ENCODE peak calls at places on chromosomes 13 and 19, in seven cellular contexts. One of them, this sample, is unnamed. For H3K4me1, the result is how much of the 10 kb centered on the place peaks cover.

GRCh38 chr19:19064811-19065745 is 1.3 kb downstream of the SLC25A42 start:
- DNase-seq in GM23338: peak
- DNase-seq in K562: peak
- DNase-seq in GM12878: no peak
- DNase-seq in HCT116: no peak
- DNase-seq in HepG2: no peak
- DNase-seq in SK-N-SH: peak
- DNase-seq in this sample: no peak

GRCh38 chr13:30829788-30830637 is 76.1 kb upstream of the MEDAG start:
- DNase-seq in K562: no peak
- DNase-seq in HCT116: no peak
- DNase-seq in HepG2: peak
- DNase-seq in GM12878: no peak
- DNase-seq in SK-N-SH: no peak
- DNase-seq in GM23338: no peak
- DNase-seq in this sample: no peak

GRCh38 chr19:44647144-44647543 is 3.4 kb downstream of the PVR start:
- DNase-seq in HepG2: no peak
- DNase-seq in HCT116: no peak
- DNase-seq in GM12878: no peak
- DNase-seq in SK-N-SH: no peak
- DNase-seq in GM23338: peak
- DNase-seq in K562: no peak
- DNase-seq in this sample: no peak

GRCh38 chr19:36392916-36393673 is 14.1 kb upstream of the ZFP14 start:
- DNase-seq in GM12878: no peak
- DNase-seq in SK-N-SH: no peak
- DNase-seq in K562: no peak
- DNase-seq in GM23338: peak
- DNase-seq in HepG2: no peak
- DNase-seq in HCT116: no peak
- DNase-seq in this sample: no peak

GRCh38 chr19:18021121-18021755 is 13.3 kb downstream of the ARRDC2 start:
- DNase-seq in K562: peak
- DNase-seq in HepG2: no peak
- DNase-seq in HCT116: no peak
- DNase-seq in SK-N-SH: no peak
- DNase-seq in GM12878: no peak
- DNase-seq in GM23338: no peak
- DNase-seq in this sample: no peak

GRCh38 chr19:43462383-43462782 is 3.0 kb downstream of the LYPD3 start:
- DNase-seq in K562: no peak
- DNase-seq in HepG2: no peak
- DNase-seq in GM12878: no peak
- DNase-seq in GM23338: no peak
- DNase-seq in SK-N-SH: no peak
- DNase-seq in HCT116: no peak
- DNase-seq in this sample: no peak

GRCh38 chr19:12737666-12738351 is 512 bp downstream of the GET3 start:
- DNase-seq in K562: no peak
- DNase-seq in GM12878: no peak
- DNase-seq in SK-N-SH: no peak
- DNase-seq in HCT116: no peak
- DNase-seq in GM23338: no peak
- DNase-seq in HepG2: no peak
- DNase-seq in this sample: no peak

GRCh38 chr13:49314344-49314882 is 66.7 kb downstream of the CDADC1 start:
- DNase-seq in HepG2: no peak
- DNase-seq in GM12878: no peak
- DNase-seq in GM23338: no peak
- DNase-seq in SK-N-SH: no peak
- DNase-seq in HCT116: peak
- DNase-seq in K562: no peak
- DNase-seq in this sample: no peak

GRCh38 chr13:110374644-110375370 is 67.7 kb downstream of the COL4A2 start:
- DNase-seq in SK-N-SH: no peak
- DNase-seq in GM23338: no peak
- DNase-seq in HepG2: no peak
- DNase-seq in HCT116: no peak
- DNase-seq in K562: no peak
- DNase-seq in GM12878: no peak
- DNase-seq in this sample: no peak

GRCh38 chr19:27618006-27618405 is 1594.9 kb downstream of the UQCRFS1 start:
- DNase-seq in SK-N-SH: no peak
- DNase-seq in HCT116: no peak
- DNase-seq in K562: no peak
- DNase-seq in GM12878: no peak
- DNase-seq in HepG2: no peak
- DNase-seq in GM23338: no peak
- DNase-seq in this sample: no peak

GRCh38 chr19:58117841-58118575 is 20.0 kb upstream of the ZSCAN18 start:
- DNase-seq in SK-N-SH: peak
- DNase-seq in GM12878: no peak
- DNase-seq in GM23338: peak
- DNase-seq in HCT116: no peak
- DNase-seq in HepG2: no peak
- DNase-seq in K562: no peak
- DNase-seq in this sample: no peak

GRCh38 chr19:24062222-24062621 is 24.8 kb upstream of the ZNF254 start:
- DNase-seq in K562: no peak
- DNase-seq in GM12878: no peak
- DNase-seq in HCT116: no peak
- DNase-seq in GM23338: no peak
- DNase-seq in HepG2: no peak
- DNase-seq in SK-N-SH: no peak
- DNase-seq in this sample: no peak

GRCh38 chr13:99312493-99312883 is 5.3 kb upstream of the GPR183 start:
- DNase-seq in K562: no peak
- DNase-seq in HepG2: no peak
- DNase-seq in HCT116: no peak
- DNase-seq in SK-N-SH: peak
- DNase-seq in GM12878: no peak
- DNase-seq in GM23338: no peak
- DNase-seq in this sample: no peak

GRCh38 chr19:10593148-10593547 is 6.0 kb upstream of the AP1M2 start:
- DNase-seq in GM23338: no peak
- DNase-seq in HCT116: no peak
- DNase-seq in K562: no peak
- DNase-seq in HepG2: no peak
- DNase-seq in GM12878: no peak
- DNase-seq in SK-N-SH: no peak
- DNase-seq in this sample: no peak

GRCh38 chr13:90696254-90696653 is 651.2 kb upstream of the MIR17HG start:
- DNase-seq in GM12878: no peak
- DNase-seq in GM23338: no peak
- DNase-seq in K562: no peak
- DNase-seq in HepG2: no peak
- DNase-seq in SK-N-SH: no peak
- DNase-seq in HCT116: no peak
- DNase-seq in this sample: no peak

GRCh38 chr13:57128909-57129308 is 11.8 kb upstream of the PRR20A start:
- DNase-seq in HepG2: no peak
- DNase-seq in SK-N-SH: no peak
- DNase-seq in HCT116: no peak
- DNase-seq in K562: no peak
- DNase-seq in GM12878: no peak
- DNase-seq in GM23338: peak
- DNase-seq in this sample: no peak

GRCh38 chr13:112674412-112675383 is 15.1 kb upstream of the ATP11A start:
- DNase-seq in GM12878: no peak
- DNase-seq in GM23338: no peak
- DNase-seq in HepG2: no peak
- DNase-seq in SK-N-SH: no peak
- DNase-seq in K562: no peak
- DNase-seq in HCT116: no peak
- DNase-seq in this sample: no peak

GRCh38 chr13:37175996-37176395 is 70.5 kb upstream of the CSNK1A1L start:
- DNase-seq in GM23338: no peak
- DNase-seq in K562: no peak
- DNase-seq in SK-N-SH: no peak
- DNase-seq in HepG2: no peak
- DNase-seq in HCT116: no peak
- DNase-seq in GM12878: no peak
- DNase-seq in this sample: no peak

GRCh38 chr19:49473868-49474544 is at the start of gene FLT3LG:
- DNase-seq in GM23338: peak
- DNase-seq in K562: peak
- DNase-seq in SK-N-SH: peak
- DNase-seq in HepG2: peak
- DNase-seq in HCT116: no peak
- DNase-seq in GM12878: no peak
- DNase-seq in this sample: no peak
- TF ChIP-seq POLR2AphosphoS5 in GM23338: no peak
- TF ChIP-seq POLR2AphosphoS5 in K562: no peak
- TF ChIP-seq POLR2AphosphoS5 in SK-N-SH: peak
- TF ChIP-seq POLR2AphosphoS5 in HepG2: no peak
- TF ChIP-seq POLR2AphosphoS5 in HCT116: peak
- TF ChIP-seq POLR2AphosphoS5 in GM12878: no peak
- TF ChIP-seq POLR2AphosphoS5 in this sample: no peak

DNA sequence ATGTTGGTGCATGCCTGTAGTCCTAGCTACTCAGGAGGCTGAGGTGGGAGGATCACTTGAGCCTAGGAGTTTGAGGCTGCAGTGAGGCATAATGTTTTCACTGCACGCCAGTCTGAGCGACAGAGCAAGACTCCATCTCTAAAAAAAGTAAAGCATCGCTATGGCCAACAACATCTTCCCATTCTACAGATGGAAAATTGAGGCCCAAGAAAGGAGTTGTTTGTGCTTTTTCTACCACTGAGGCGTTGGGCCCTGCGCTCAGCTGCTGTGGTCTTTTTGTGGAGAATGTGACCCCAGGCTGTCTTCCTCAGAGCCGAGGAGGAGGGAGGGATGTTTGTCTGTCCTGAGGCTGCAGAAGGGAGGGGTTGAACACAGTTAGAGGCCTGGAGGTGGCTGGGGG is 485 bp upstream of the C5AR2 start:
- DNase-seq in K562: no peak
- DNase-seq in GM23338: no peak
- DNase-seq in SK-N-SH: no peak
- DNase-seq in GM12878: no peak
- DNase-seq in HCT116: no peak
- DNase-seq in HepG2: no peak
- DNase-seq in this sample: no peak
- TF ChIP-seq REST in K562: no peak
- TF ChIP-seq REST in GM23338: no peak
- TF ChIP-seq REST in SK-N-SH: no peak
- TF ChIP-seq REST in GM12878: no peak
- TF ChIP-seq REST in HCT116: no peak
- TF ChIP-seq REST in HepG2: no peak
- TF ChIP-seq REST in this sample: no peak

DNA sequence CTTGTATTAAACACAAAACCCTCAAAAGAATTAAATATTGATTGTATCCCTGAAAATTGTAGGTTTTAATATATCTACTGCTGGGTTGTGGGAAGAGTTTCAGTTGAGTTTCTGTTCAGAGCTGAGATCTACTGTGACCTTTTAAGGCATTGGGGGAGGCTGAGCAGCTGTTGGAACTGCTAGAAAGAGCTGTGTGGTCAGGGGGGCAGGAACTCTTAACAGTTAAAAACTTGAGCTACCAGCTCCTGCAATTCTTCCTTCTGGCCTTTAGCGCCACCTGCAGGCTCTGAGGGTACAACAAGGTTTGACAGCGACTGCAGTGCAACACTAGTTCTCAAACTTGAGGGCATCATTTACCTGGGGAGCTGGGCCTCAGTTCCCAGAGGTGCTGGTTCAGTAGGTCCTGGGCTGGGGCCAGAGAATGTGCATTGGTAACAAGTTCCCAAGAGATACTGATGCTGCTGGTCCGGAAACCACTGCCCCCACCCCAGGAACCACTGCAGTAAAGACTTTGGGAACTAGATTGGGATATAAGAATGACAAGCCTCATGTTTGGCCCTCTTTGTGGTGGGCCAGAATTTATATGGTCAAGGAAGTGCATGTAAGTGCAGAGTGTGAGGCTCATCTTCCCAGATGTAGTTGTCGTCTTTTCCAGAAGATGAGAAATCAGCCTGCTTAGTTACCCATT is 2.5 kb downstream of the RNASEH2B start:
- DNase-seq in GM23338: peak
- DNase-seq in K562: peak
- DNase-seq in HCT116: peak
- DNase-seq in SK-N-SH: peak
- DNase-seq in HepG2: peak
- DNase-seq in GM12878: peak
- DNase-seq in this sample: peak
- H3K4me1 ChIP-seq in GM23338: under half
- H3K4me1 ChIP-seq in K562: under half
- H3K4me1 ChIP-seq in HCT116: under half
- H3K4me1 ChIP-seq in SK-N-SH: under half
- H3K4me1 ChIP-seq in HepG2: under half
- H3K4me1 ChIP-seq in GM12878: under half
- H3K4me1 ChIP-seq in this sample: under half

DNA sequence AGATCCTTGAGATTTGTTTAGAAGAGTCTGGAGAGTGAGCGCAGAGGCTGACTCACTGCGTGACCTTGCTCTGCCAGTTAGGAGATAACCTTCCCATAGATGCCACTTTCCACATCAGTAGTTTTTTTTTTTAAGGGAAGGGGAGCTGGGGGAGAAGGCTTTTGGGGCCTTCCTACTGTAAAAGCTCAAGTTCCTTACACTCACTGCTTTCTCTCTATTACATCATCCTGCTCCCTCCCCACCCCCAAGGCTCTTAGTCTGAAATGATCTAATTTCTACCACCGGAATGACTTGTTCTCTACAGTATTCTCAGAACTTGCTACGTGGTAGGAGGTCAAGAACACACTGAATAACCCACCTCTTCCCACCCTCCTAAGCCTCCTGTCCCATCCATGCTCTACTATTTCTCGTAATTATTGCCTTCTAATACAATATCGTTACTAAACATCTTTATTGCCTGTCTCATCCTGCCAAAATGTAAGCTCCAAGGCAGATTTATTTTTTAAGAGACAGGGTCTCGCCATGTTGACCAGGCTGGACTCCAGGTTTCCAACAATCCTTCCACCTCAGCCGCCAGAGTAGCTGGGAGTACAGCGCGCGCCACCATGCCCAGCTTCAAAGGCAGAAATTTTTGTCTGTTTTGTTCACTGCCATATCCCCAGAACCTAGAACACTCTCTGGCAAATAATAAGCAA is 1.2 kb downstream of the LONP1 start:
- DNase-seq in GM12878: peak
- DNase-seq in HepG2: peak
- DNase-seq in SK-N-SH: no peak
- DNase-seq in HCT116: peak
- DNase-seq in GM23338: no peak
- DNase-seq in K562: peak
- DNase-seq in this sample: peak
- TF ChIP-seq POLR2AphosphoS5 in GM12878: peak
- TF ChIP-seq POLR2AphosphoS5 in HepG2: peak
- TF ChIP-seq POLR2AphosphoS5 in SK-N-SH: peak
- TF ChIP-seq POLR2AphosphoS5 in HCT116: peak
- TF ChIP-seq POLR2AphosphoS5 in GM23338: no peak
- TF ChIP-seq POLR2AphosphoS5 in K562: peak
- TF ChIP-seq POLR2AphosphoS5 in this sample: no peak

This sample was measured in Panc1.